ENCODE peak calls at places on chromosomes 4 and X, in ten cellular contexts. K, A, H, W, D, L, Q, X, M and U are unnamed samples.

GRCh38 chr4:45155081-45155777 is 428.9 kb upstream of the GNPDA2 start:
- DNase-seq in K (no peak), X (no peak), L (no peak), A (no peak), Q (no peak), H (no peak), W (no peak), D (no peak), M (no peak), U (no peak)

GRCh38 chr4:19776929-19777328 is 474.8 kb upstream of the SLIT2 start:
- DNase-seq in A (no peak), W (no peak), H (peak), K (no peak), D (no peak), X (no peak), M (peak), Q (no peak), L (no peak), U (no peak)

GRCh38 chrX:155216940-155217450 is 735 bp downstream of the VBP1 start:
- DNase-seq in X (no peak), M (peak), K (no peak), D (peak), W (peak), L (no peak), Q (no peak), A (peak), H (peak), U (no peak)

GRCh38 chr4:19857405-19857804 is 394.3 kb upstream of the SLIT2 start:
- DNase-seq in A (no peak), M (peak), L (no peak), K (no peak), X (no peak), W (no peak), D (no peak), H (peak), Q (no peak), U (no peak)

GRCh38 chrX:283115-283845 is 2.1 kb downstream of the PLCXD1 start:
- DNase-seq in A (peak), W (peak), H (peak), Q (peak), L (peak), X (peak), K (peak), D (peak), M (peak), U (peak)

GRCh38 chr4:633976-634598 is 8.7 kb downstream of the PDE6B start:
- DNase-seq in L (peak), W (no peak), H (no peak), Q (no peak), X (no peak), A (no peak), K (no peak), D (no peak), M (no peak), U (no peak)

GRCh38 chr4:154954117-154954516 is 173.0 kb downstream of the RBM46 start:
- DNase-seq in A (no peak), X (no peak), W (no peak), D (no peak), L (no peak), M (no peak), H (no peak), K (no peak), Q (no peak), U (no peak)

GRCh38 chr4:70601422-70602039 is 9.5 kb downstream of the AMBN start:
- DNase-seq in K (peak), W (peak), X (peak), L (peak), H (peak), D (peak), M (peak), Q (peak), A (peak), U (peak)

GRCh38 chr4:8702516-8703400 is 110.2 kb downstream of the CPZ start:
- DNase-seq in Q (no peak), K (no peak), M (no peak), H (no peak), W (no peak), A (no peak), X (no peak), L (no peak), D (peak), U (no peak)

GRCh38 chrX:153966841-153967535 is 4.6 kb downstream of the HCFC1 start:
- DNase-seq in L (no peak), A (no peak), X (no peak), K (no peak), W (no peak), H (no peak), M (peak), Q (no peak), D (peak), U (no peak)

GRCh38 chr4:123433976-123434375 is 37.4 kb downstream of the SPRY1 start:
- DNase-seq in W (no peak), K (no peak), H (no peak), X (no peak), M (no peak), L (no peak), Q (no peak), A (no peak), D (no peak), U (no peak)

GRCh38 chr4:115484479-115484878 is 371.1 kb upstream of the NDST4 start:
- DNase-seq in A (no peak), L (no peak), X (no peak), Q (no peak), D (no peak), H (no peak), K (no peak), M (no peak), W (no peak), U (no peak)

GRCh38 chr4:88765729-88766128 is 68.1 kb upstream of the NAP1L5 start:
- DNase-seq in Q (no peak), D (no peak), A (no peak), W (no peak), L (no peak), X (no peak), H (peak), M (peak), K (no peak), U (no peak)

GRCh38 chr4:20137176-20137575 is 114.5 kb upstream of the SLIT2 start:
- DNase-seq in K (no peak), L (no peak), M (peak), X (no peak), D (no peak), W (no peak), H (no peak), A (no peak), Q (no peak), U (no peak)

GRCh38 chr4:69689530-69690111 is 36.6 kb upstream of the UGT2A1 start:
- DNase-seq in D (no peak), A (peak), L (no peak), Q (no peak), W (peak), M (peak), H (peak), X (no peak), K (no peak), U (no peak)

GRCh38 chr4:8639021-8639420 is 46.5 kb downstream of the CPZ start:
- DNase-seq in K (no peak), L (no peak), W (no peak), D (no peak), Q (no peak), X (no peak), A (no peak), M (no peak), H (no peak), U (no peak)

GRCh38 chrX:130874751-130875150 is 28.3 kb downstream of the ENOX2 start:
- DNase-seq in M (peak), X (no peak), Q (no peak), K (no peak), A (no peak), D (no peak), W (no peak), H (peak), L (no peak), U (no peak)

GRCh38 chr4:117429061-117429460 is 343.7 kb upstream of the TRAM1L1 start:
- DNase-seq in W (peak), K (no peak), X (peak), Q (no peak), H (no peak), D (no peak), A (no peak), M (no peak), L (no peak), U (no peak)

GRCh38 chrX:153609917-153610833 is 11.2 kb upstream of the CCNQ start:
- DNase-seq in X (peak), H (peak), Q (peak), M (peak), A (peak), D (peak), L (peak), W (peak), K (peak), U (peak)

GRCh38 chr4:2797545-2798305 is 4.8 kb downstream of the SH3BP2 start:
- DNase-seq in Q (no peak), H (no peak), X (no peak), K (no peak), A (no peak), D (peak), W (peak), L (no peak), M (no peak), U (no peak)

GRCh38 chr4:55018521-55018920 is 106.9 kb downstream of the KDR start:
- DNase-seq in H (peak), W (no peak), A (no peak), D (no peak), Q (no peak), M (peak), X (no peak), K (no peak), L (no peak), U (no peak)

GRCh38 chrX:119690921-119691716 is 1.8 kb downstream of the SEPTIN6 start:
- DNase-seq in M (peak), K (peak), W (no peak), L (no peak), D (peak), A (no peak), X (no peak), Q (no peak), H (peak), U (no peak)

GRCh38 chrX:104270916-104271512 is 16.3 kb upstream of the ESX1 start:
- DNase-seq in Q (no peak), M (peak), A (peak), L (peak), X (no peak), D (peak), K (peak), W (peak), H (peak), U (no peak)

GRCh38 chrX:12390301-12390700 is 252.0 kb downstream of the FRMPD4 start:
- DNase-seq in D (no peak), M (peak), A (no peak), Q (no peak), W (no peak), X (no peak), L (no peak), H (peak), K (no peak), U (no peak)

GRCh38 chrX:8201896-8202331 is 30.8 kb upstream of the VCX2 start:
- DNase-seq in K (no peak), D (peak), H (no peak), A (no peak), W (no peak), L (no peak), M (no peak), X (no peak), Q (no peak), U (no peak)

GRCh38 chr4:38667005-38667771 is 3.2 kb downstream of the KLF3 start:
- DNase-seq in K (peak), W (peak), X (peak), H (peak), L (peak), M (peak), A (peak), D (peak), Q (no peak), U (peak)

GRCh38 chr4:76896731-76897521 is 1.0 kb downstream of the SOWAHB start:
- DNase-seq in W (peak), Q (no peak), D (peak), M (peak), H (peak), L (peak), K (peak), A (peak), X (no peak), U (no peak)

GRCh38 chrX:129996120-129996519 is 13.7 kb downstream of the BCORL1 start:
- DNase-seq in M (peak), D (no peak), X (no peak), L (no peak), Q (no peak), W (no peak), K (no peak), A (no peak), H (peak), U (no peak)

GRCh38 chr4:140252144-140252741 is 98.3 kb upstream of the MAML3 start:
- DNase-seq in W (peak), Q (no peak), A (no peak), K (peak), M (no peak), D (peak), X (no peak), H (no peak), L (peak), U (peak)

GRCh38 chrX:110536788-110537187 is 178.1 kb downstream of the RTL9 start:
- DNase-seq in A (no peak), M (no peak), W (no peak), D (no peak), H (no peak), K (no peak), L (no peak), X (no peak), Q (no peak), U (no peak)

GRCh38 chrX:37454537-37455285 is 105.5 kb downstream of the PRRG1 start:
- DNase-seq in X (no peak), H (no peak), L (no peak), D (no peak), Q (no peak), K (peak), M (peak), A (no peak), W (no peak), U (peak)

GRCh38 chr4:57073559-57073958 is 36.6 kb downstream of the IGFBP7 start:
- DNase-seq in K (no peak), M (no peak), X (no peak), W (no peak), A (no peak), L (no peak), D (no peak), Q (no peak), H (no peak), U (no peak)

GRCh38 chr4:55736605-55737183 is 82.9 kb upstream of the EXOC1L start:
- DNase-seq in D (no peak), Q (no peak), W (peak), K (no peak), M (peak), A (no peak), H (peak), L (no peak), X (no peak), U (no peak)

GRCh38 chrX:109936114-109936513 is 66.8 kb upstream of the TMEM164 start:
- DNase-seq in A (no peak), K (no peak), D (no peak), M (peak), W (no peak), X (no peak), H (peak), L (no peak), Q (no peak), U (no peak)

GRCh38 chr4:16360694-16361262 is 134.5 kb upstream of the TAPT1 start:
- DNase-seq in A (no peak), D (no peak), L (no peak), H (no peak), Q (no peak), M (no peak), K (no peak), X (no peak), W (no peak), U (no peak)

GRCh38 chr4:107931775-107932321 is 499 bp downstream of the CYP2U1 start:
- DNase-seq in M (no peak), W (no peak), Q (no peak), K (no peak), H (no peak), A (no peak), L (no peak), X (no peak), D (no peak), U (peak)